ENCODE peak calls at places on chromosomes 16 and 17, in five cellular contexts. A is neural crest cell; X is CD8-positive, alpha-beta T cell; W is AG09319; Z is Caco-2. C is an unnamed sample.

GRCh38 chr17:75642221-75643032 is 9.2 kb downstream of the SMIM5 start:
- DNase-seq in A (no peak), X (no peak), W (no peak), Z (no peak), C (no peak)

GRCh38 chr17:539766-540165 is 174.9 kb downstream of the VPS53 start:
- DNase-seq in A (no peak), X (no peak), W (no peak), Z (no peak), C (no peak)

GRCh38 chr16:47888734-47889133 is 267.1 kb downstream of the ABCC12 start:
- DNase-seq in A (no peak), X (no peak), W (no peak), Z (no peak), C (no peak)

GRCh38 chr17:52049051-52049450 is 109.5 kb downstream of the CA10 start:
- DNase-seq in A (no peak), X (no peak), W (no peak), Z (no peak), C (no peak)

GRCh38 chr16:92431-93339 is 14.7 kb downstream of the MPG start:
- DNase-seq in A (no peak), X (no peak), W (no peak), Z (no peak), C (no peak)

GRCh38 chr16:4106516-4106915 is 9.7 kb downstream of the ADCY9 start:
- DNase-seq in A (no peak), X (no peak), W (no peak), Z (no peak), C (no peak)

GRCh38 chr17:73787721-73788051 is 143.4 kb upstream of the SDK2 start:
- DNase-seq in A (no peak), X (no peak), W (no peak), Z (no peak), C (peak)

GRCh38 chr16:56657555-56658430 is at the start of gene MT1F:
- DNase-seq in A (peak), X (peak), W (no peak), Z (peak), C (peak)

GRCh38 chr17:81976332-81977210 is 858 bp upstream of the ASPSCR1 start:
- DNase-seq in A (no peak), X (no peak), W (no peak), Z (peak), C (no peak)

DNA sequence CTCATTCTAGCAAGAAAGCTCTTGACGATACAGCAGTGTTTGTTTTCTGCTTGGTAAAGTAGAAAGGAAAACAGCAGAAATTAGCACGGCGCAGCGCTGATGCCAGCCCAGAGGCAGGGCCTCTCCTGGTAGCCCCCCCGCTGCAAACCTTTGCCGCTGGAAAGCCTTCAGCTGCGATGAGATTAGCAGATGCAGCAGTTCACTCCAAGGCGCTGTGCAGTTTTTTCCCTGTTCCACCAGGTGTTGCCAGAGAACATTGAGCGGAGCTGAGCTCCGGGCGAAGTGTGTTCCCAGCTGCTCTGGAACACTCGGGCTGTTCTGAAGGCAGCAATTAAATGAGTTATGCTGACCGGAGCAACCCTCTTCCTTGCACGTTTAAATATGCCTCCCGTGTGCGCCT is 72.5 kb downstream of the RBFOX1 start:
- DNase-seq in A (no peak), X (no peak), W (no peak), Z (peak), C (no peak)
- TF ChIP-seq CTCF in A (peak), X (no peak), W (no peak), Z (peak), C (peak)

DNA sequence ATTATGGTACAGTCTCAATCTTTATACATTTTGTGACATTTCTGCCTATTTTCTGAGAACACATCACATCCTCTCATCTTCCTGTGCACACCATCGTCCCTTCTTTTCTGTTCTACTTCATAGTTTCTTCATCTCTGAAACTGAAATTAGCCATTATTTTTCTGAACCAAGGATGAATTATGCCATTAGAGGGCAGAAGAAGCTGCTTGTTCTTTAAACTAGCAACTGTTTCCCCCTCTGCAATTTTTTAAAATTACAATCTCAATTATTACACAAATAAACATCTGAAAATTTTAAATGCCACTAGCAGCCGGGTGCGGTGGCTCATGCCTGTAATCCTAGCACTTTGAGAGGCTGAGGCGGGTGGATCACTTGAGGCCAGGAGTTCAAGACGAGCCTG is 41.3 kb downstream of the RBBP6 start:
- DNase-seq in A (no peak), X (no peak), W (peak), Z (no peak), C (no peak)
- TF ChIP-seq CTCF in A (no peak), X (no peak), W (peak), Z (no peak), C (peak)

GRCh38 chr16:27428035-27428785 is 26.2 kb downstream of the IL21R start:
- DNase-seq in A (no peak), X (no peak), W (no peak), Z (no peak), C (no peak)
- TF ChIP-seq CTCF in A (no peak), X (no peak), W (no peak), Z (no peak), C (no peak)

GRCh38 chr16:1581804-1582203 is 30.1 kb downstream of the IFT140 start:
- DNase-seq in A (no peak), X (no peak), W (no peak), Z (no peak), C (no peak)

GRCh38 chr16:1580956-1581355 is 30.9 kb downstream of the IFT140 start:
- DNase-seq in A (no peak), X (no peak), W (no peak), Z (no peak), C (no peak)

GRCh38 chr16:1580256-1580655 is 31.6 kb downstream of the IFT140 start:
- DNase-seq in A (no peak), X (no peak), W (no peak), Z (no peak), C (no peak)

GRCh38 chr16:1584926-1585487 is 26.9 kb downstream of the IFT140 start:
- DNase-seq in A (no peak), X (no peak), W (no peak), Z (no peak), C (no peak)

GRCh38 chr16:1583180-1583579 is 28.7 kb downstream of the IFT140 start:
- DNase-seq in A (no peak), X (no peak), W (no peak), Z (no peak), C (no peak)
- TF ChIP-seq CTCF in A (no peak), X (no peak), W (no peak), Z (no peak), C (no peak)

GRCh38 chr16:68749424-68749823 is 12.3 kb downstream of the CDH1 start:
- DNase-seq in A (no peak), X (no peak), W (no peak), Z (no peak), C (no peak)
- TF ChIP-seq CTCF in A (no peak), X (no peak), W (no peak), Z (peak), C (no peak)

GRCh38 chr17:6894206-6894528 is 62.6 kb upstream of the TEKT1 start:
- DNase-seq in A (no peak), X (no peak), W (no peak), Z (no peak), C (no peak)
- TF ChIP-seq CTCF in A (peak), X (peak), W (peak), Z (no peak), C (peak)

GRCh38 chr16:86384980-86385379 is 125.3 kb upstream of the FOXF1 start:
- DNase-seq in A (no peak), X (no peak), W (no peak), Z (no peak), C (no peak)

GRCh38 chr16:86384263-86384649 is 126.1 kb upstream of the FOXF1 start:
- DNase-seq in A (no peak), X (no peak), W (no peak), Z (no peak), C (no peak)

GRCh38 chr16:86382067-86382773 is 128.1 kb upstream of the FOXF1 start:
- DNase-seq in A (no peak), X (no peak), W (no peak), Z (no peak), C (no peak)

GRCh38 chr16:86382774-86383407 is 127.4 kb upstream of the FOXF1 start:
- DNase-seq in A (no peak), X (no peak), W (no peak), Z (no peak), C (no peak)

DNA sequence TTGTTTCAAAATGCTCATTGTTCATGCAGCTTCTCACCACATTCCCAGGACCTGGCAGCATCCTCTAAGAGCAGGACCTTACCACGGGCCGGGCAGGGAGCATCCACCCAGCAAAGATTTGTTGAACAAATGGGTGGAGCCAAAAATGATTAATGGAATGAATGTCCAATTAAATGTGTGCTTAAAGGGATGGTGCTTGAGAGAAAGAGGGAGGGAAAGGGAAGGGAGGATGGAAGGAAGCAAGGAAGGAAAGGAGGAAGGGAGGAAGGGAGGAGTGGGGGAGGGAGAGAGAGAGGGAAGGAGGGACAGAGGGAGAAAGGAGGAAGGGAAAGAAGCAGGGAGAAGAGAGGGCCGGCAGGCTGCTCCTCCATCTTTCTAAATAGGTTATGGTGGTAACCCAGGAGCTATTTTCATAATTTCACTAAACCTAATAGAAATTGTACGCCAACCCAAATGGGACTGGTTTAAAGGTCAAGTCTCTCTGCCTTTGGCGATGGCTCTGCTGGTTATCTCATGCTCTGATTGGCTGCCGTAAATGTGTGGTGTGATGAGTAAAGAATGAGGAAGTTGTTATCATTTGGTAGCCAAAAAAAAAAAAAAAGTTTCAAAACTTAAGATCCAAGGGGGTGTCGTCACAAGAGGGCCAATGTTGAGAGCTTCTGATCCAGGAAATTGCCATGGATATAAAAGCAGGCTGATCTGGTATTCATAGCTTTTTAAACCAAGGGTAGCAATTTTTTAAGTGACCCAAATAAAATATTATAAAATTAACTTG is 126.7 kb upstream of the FOXF1 start:
- DNase-seq in A (no peak), X (no peak), W (peak), Z (peak), C (no peak)
- TF ChIP-seq CTCF in A (no peak), X (no peak), W (no peak), Z (no peak), C (no peak)

GRCh38 chr16:15425861-15426260 is 8.5 kb upstream of the BMERB1 start:
- DNase-seq in A (no peak), X (no peak), W (no peak), Z (no peak), C (no peak)

GRCh38 chr16:15422222-15422621 is 12.2 kb upstream of the BMERB1 start:
- DNase-seq in A (no peak), X (no peak), W (no peak), Z (no peak), C (no peak)

DNA sequence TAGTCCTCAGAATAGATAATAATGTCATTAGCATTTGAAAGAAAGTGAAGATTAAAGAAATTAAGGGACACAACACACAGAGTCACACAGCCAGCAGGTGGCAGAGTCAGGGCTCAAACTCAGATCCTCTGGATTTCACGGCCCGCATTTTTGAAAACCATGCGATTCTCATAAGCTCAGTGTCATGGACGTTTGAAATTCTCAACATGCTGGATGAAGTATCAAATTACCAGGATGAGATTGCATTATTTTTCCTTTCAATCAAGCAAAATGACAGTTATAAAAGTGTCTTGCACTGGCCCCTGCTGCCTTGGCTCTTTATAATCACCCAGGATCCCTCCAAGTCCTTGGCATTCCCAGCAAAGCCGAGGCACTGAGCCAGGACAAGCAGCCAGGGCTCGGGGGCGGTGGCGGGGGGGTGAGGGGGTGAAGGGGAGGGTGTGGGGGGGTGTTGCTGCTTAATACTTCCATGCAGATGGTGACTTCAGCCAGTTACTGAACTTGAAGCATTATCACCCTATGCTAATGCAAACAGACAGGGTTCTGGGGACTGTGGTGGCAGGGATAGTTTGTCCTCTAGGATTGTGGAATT is 6.6 kb upstream of the BMERB1 start:
- DNase-seq in A (peak), X (peak), W (peak), Z (no peak), C (peak)
- TF ChIP-seq CTCF in A (peak), X (peak), W (peak), Z (peak), C (peak)

C was measured in D721Med.